ENCODE peak calls at places on chromosomes 5 and 9, in nine cellular contexts. N is MCF 10A, A is GM13977, D is fibroblast of mammary gland, Y is adrenal gland, R is OCI-LY7, X is natural killer cell, Z is AG10803, K is PC-3. O is an unnamed sample.

GRCh38 chr9:115157245-115157674 is 39.3 kb upstream of the TNC start:
- DNase-seq in N (peak; percentile 77), A (no peak), D (peak; percentile 87), Y (no peak), R (no peak), X (no peak), Z (peak; percentile 83), K (peak; percentile 77), O (no peak)

GRCh38 chr5:26622947-26623346 is 415.4 kb downstream of the CDH9 start:
- DNase-seq in N (no peak), A (no peak), D (no peak), Y (no peak), R (no peak), X (no peak), Z (no peak), K (no peak), O (no peak)

GRCh38 chr5:68074048-68074632 is 141.4 kb upstream of the PIK3R1 start:
- DNase-seq in N (peak; percentile 78), A (no peak), D (peak; percentile 61), Y (peak; percentile 21), R (no peak), X (no peak), Z (no peak), K (no peak), O (no peak)

GRCh38 chr9:13568851-13569618 is 289.5 kb upstream of the MPDZ start:
- DNase-seq in N (no peak), A (no peak), D (no peak), Y (no peak), R (no peak), X (no peak), Z (no peak), K (no peak), O (no peak)

GRCh38 chr5:90446961-90447360 is 27.6 kb downstream of the MBLAC2 start:
- DNase-seq in N (peak; percentile 11), A (no peak), D (peak; percentile 66), Y (no peak), R (no peak), X (no peak), Z (peak; percentile 87), K (no peak), O (no peak)

GRCh38 chr5:142655339-142656267 is 30.3 kb downstream of the FGF1 start:
- DNase-seq in N (peak; percentile 84), A (peak; percentile 85), D (peak; percentile 79), Y (peak; percentile 79), R (peak; percentile 62), X (peak; percentile 61), Z (peak; percentile 91), K (peak; percentile 77), O (peak; percentile 90)

GRCh38 chr5:17441351-17441750 is 56.7 kb upstream of the TAF11L2 start:
- DNase-seq in N (peak; percentile 31), A (no peak), D (peak; percentile 81), Y (no peak), R (no peak), X (no peak), Z (peak; percentile 88), K (peak; percentile 50), O (no peak)

GRCh38 chr5:131375351-131375750 is 111.5 kb downstream of the CDC42SE2 start:
- DNase-seq in N (no peak), A (no peak), D (no peak), Y (no peak), R (no peak), X (no peak), Z (no peak), K (no peak), O (no peak)

GRCh38 chr9:37575921-37576721 is at the start of gene FBXO10:
- DNase-seq in N (peak; percentile 55), A (peak; percentile 79), D (peak; percentile 59), Y (peak; percentile 79), R (peak; percentile 73), X (peak; percentile 36), Z (peak; percentile 58), K (peak; percentile 36), O (peak; percentile 92)

GRCh38 chr9:115327441-115328122 is 209.6 kb upstream of the TNC start:
- DNase-seq in N (no peak), A (no peak), D (peak; percentile 66), Y (no peak), R (no peak), X (no peak), Z (peak; percentile 69), K (no peak), O (no peak)

GRCh38 chr9:5551368-5551767 is 41.0 kb downstream of the PDCD1LG2 start:
- DNase-seq in N (no peak), A (no peak), D (no peak), Y (no peak), R (no peak), X (no peak), Z (no peak), K (no peak), O (no peak)

GRCh38 chr9:4489919-4490704 is at the start of gene SLC1A1:
- DNase-seq in N (peak; percentile 43), A (peak; percentile 83), D (peak; percentile 46), Y (peak; percentile 64), R (no peak), X (no peak), Z (peak; percentile 70), K (peak; percentile 63), O (peak; percentile 49)

GRCh38 chr5:151825445-151825844 is 53.7 kb downstream of the G3BP1 start:
- DNase-seq in N (peak; percentile 81), A (peak; percentile 36), D (peak; percentile 75), Y (peak; percentile 62), R (peak; percentile 50), X (no peak), Z (peak; percentile 82), K (peak; percentile 84), O (peak; percentile 39)

GRCh38 chr5:141695627-141696180 is 13.7 kb upstream of the ARAP3 start:
- DNase-seq in N (peak; percentile 58), A (no peak), D (no peak), Y (no peak), R (no peak), X (no peak), Z (peak; percentile 33), K (peak; percentile 46), O (peak; percentile 32)

GRCh38 chr9:134325813-134326753 is at the start of gene RXRA:
- DNase-seq in N (peak; percentile 82), A (peak; percentile 88), D (peak; percentile 72), Y (peak; percentile 86), R (peak; percentile 49), X (peak; percentile 53), Z (peak; percentile 92), K (peak; percentile 65), O (peak; percentile 82)

GRCh38 chr5:81757404-81757803 is 6.5 kb upstream of the SSBP2 start:
- DNase-seq in N (no peak), A (no peak), D (no peak), Y (no peak), R (no peak), X (no peak), Z (no peak), K (no peak), O (no peak)
- TF ChIP-seq CTCF in N (no peak), A (no peak), D (no peak), Y (no peak), R (no peak), X (no peak), Z (no peak), K (no peak), O (no peak)

DNA sequence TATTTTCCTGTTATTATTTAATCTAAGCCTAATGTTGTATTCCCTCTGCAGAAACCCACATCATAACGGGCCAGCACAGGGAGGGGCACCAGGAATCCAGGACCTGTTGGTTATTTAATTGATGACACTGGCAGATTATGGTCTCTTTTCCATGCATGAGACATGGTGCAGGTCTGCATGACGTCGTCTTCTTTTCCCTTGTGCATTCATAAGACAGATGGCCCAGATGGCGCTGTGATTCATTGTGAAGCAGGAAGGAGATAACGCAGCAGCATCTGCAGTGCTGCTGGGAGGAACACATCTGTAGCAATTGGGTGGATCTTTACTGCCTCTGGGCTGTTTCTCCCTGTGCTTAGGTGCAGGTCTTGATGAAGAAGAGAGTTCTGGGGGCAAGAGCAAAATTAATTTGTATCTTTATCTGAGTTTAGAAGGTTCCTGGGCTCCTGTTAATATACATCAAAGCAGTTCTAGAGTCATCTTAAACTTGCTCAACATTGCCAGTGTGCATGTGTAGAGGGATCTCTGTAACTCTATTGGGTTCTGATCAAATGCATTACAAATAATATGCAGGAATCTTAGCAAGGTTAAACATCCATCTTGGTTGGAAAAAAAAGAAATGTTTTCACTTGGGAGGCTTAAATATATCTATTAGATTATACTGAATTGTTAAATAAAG is 176.1 kb downstream of the PCSK1 start:
- DNase-seq in N (peak; percentile 76), A (no peak), D (peak; percentile 97), Y (peak; percentile 25), R (peak; percentile 8), X (no peak), Z (peak; percentile 86), K (peak; percentile 41), O (peak; percentile 82)
- TF ChIP-seq CTCF in N (no peak), A (peak; percentile 11), D (no peak), Y (no peak), R (peak; percentile 35), X (no peak), Z (peak; percentile 28), K (peak; percentile 13), O (no peak)

GRCh38 chr9:136726631-136727191 is 14.3 kb downstream of the DIPK1B start:
- DNase-seq in N (peak; percentile 42), A (peak; percentile 87), D (peak; percentile 32), Y (no peak), R (peak; percentile 87), X (no peak), Z (peak; percentile 25), K (peak; percentile 42), O (no peak)
- TF ChIP-seq CTCF in N (peak; percentile 33), A (peak; percentile 73), D (peak; percentile 28), Y (no peak), R (peak; percentile 85), X (peak; percentile 52), Z (peak; percentile 47), K (peak; percentile 63), O (peak; percentile 34)

GRCh38 chr9:27497883-27498553 is 26.1 kb upstream of the IFNK start:
- DNase-seq in N (no peak), A (no peak), D (no peak), Y (no peak), R (no peak), X (no peak), Z (no peak), K (no peak), O (peak; percentile 28)

GRCh38 chr9:27495480-27496133 is 28.5 kb upstream of the IFNK start:
- DNase-seq in N (no peak), A (no peak), D (no peak), Y (no peak), R (no peak), X (no peak), Z (no peak), K (no peak), O (no peak)

GRCh38 chr9:27499481-27499880 is 24.6 kb upstream of the IFNK start:
- DNase-seq in N (peak; percentile 79), A (no peak), D (peak; percentile 28), Y (no peak), R (no peak), X (no peak), Z (peak; percentile 21), K (peak; percentile 74), O (no peak)

GRCh38 chr9:27491164-27491563 is 32.9 kb upstream of the IFNK start:
- DNase-seq in N (no peak), A (no peak), D (peak; percentile 25), Y (no peak), R (peak; percentile 1), X (no peak), Z (peak; percentile 43), K (no peak), O (no peak)

DNA sequence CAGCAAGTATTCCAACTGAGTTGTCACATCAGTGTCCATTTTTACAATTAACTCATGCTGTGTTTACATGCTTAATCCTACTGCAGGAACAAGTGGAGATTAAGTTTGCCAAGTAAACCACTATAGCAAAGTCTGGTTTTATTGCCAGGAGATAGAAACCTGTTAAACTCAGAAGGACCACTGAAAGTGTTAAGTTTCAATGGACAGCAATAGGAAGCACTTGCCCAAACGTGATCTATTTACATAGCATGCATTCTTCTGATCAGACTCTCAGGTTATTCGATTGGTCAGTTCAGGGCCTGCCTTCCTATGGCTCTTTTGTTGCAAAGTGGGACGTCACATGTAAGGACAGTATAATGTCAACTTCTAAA is 28.0 kb upstream of the IFNK start:
- DNase-seq in N (no peak), A (no peak), D (no peak), Y (no peak), R (no peak), X (no peak), Z (no peak), K (no peak), O (no peak)
- TF ChIP-seq CTCF in N (no peak), A (no peak), D (no peak), Y (no peak), R (no peak), X (no peak), Z (no peak), K (no peak), O (no peak)

O was measured in glutamatergic neuron.